ENCODE peak calls at places on chromosome 22, in seven cellular contexts. One of them, this sample, is unnamed.

GRCh38 chr22:42282252-42282942 is 11.9 kb upstream of the TCF20 start:
- DNase-seq in pons: no peak
- DNase-seq in T follicular helper cell: no peak
- DNase-seq in NCI-H1092: no peak
- DNase-seq in ascending aorta: no peak
- DNase-seq in RPMI8226: no peak
- DNase-seq in AG09309: no peak
- DNase-seq in this sample: no peak

GRCh38 chr22:23357028-23357427 is 176.7 kb downstream of the BCR start:
- DNase-seq in pons: no peak
- DNase-seq in NCI-H1092: no peak
- DNase-seq in AG09309: no peak
- DNase-seq in RPMI8226: no peak
- DNase-seq in ascending aorta: no peak
- DNase-seq in T follicular helper cell: no peak
- DNase-seq in this sample: no peak

GRCh38 chr22:47149976-47150375 is 387.5 kb downstream of the TBC1D22A start:
- DNase-seq in NCI-H1092: no peak
- DNase-seq in T follicular helper cell: no peak
- DNase-seq in ascending aorta: no peak
- DNase-seq in AG09309: no peak
- DNase-seq in RPMI8226: no peak
- DNase-seq in pons: no peak
- DNase-seq in this sample: no peak

GRCh38 chr22:43944670-43945430 is 10.4 kb upstream of the SAMM50 start:
- DNase-seq in AG09309: no peak
- DNase-seq in pons: no peak
- DNase-seq in RPMI8226: no peak
- DNase-seq in T follicular helper cell: no peak
- DNase-seq in ascending aorta: no peak
- DNase-seq in NCI-H1092: no peak
- DNase-seq in this sample: no peak

GRCh38 chr22:20944042-20944441 is 23.0 kb upstream of the AIFM3 start:
- DNase-seq in AG09309: no peak
- DNase-seq in pons: no peak
- DNase-seq in ascending aorta: no peak
- DNase-seq in RPMI8226: no peak
- DNase-seq in T follicular helper cell: no peak
- DNase-seq in NCI-H1092: no peak
- DNase-seq in this sample: no peak

GRCh38 chr22:31620756-31621480 is 41.1 kb downstream of the PISD start:
- DNase-seq in ascending aorta: no peak
- DNase-seq in RPMI8226: no peak
- DNase-seq in pons: no peak
- DNase-seq in T follicular helper cell: no peak
- DNase-seq in NCI-H1092: no peak
- DNase-seq in AG09309: no peak
- DNase-seq in this sample: no peak

GRCh38 chr22:20549232-20549841 is 41.9 kb downstream of the MED15 start:
- DNase-seq in RPMI8226: no peak
- DNase-seq in AG09309: no peak
- DNase-seq in NCI-H1092: no peak
- DNase-seq in ascending aorta: no peak
- DNase-seq in pons: no peak
- DNase-seq in T follicular helper cell: peak; percentile 62
- DNase-seq in this sample: no peak

GRCh38 chr22:21042978-21043855 is 2.5 kb upstream of the LRRC74B start:
- DNase-seq in ascending aorta: no peak
- DNase-seq in AG09309: no peak
- DNase-seq in RPMI8226: peak; percentile 34
- DNase-seq in NCI-H1092: no peak
- DNase-seq in pons: no peak
- DNase-seq in T follicular helper cell: no peak
- DNase-seq in this sample: no peak

GRCh38 chr22:26573026-26573662 is 16.8 kb downstream of the TPST2 start:
- DNase-seq in RPMI8226: no peak
- DNase-seq in T follicular helper cell: no peak
- DNase-seq in pons: peak; percentile 72
- DNase-seq in AG09309: peak; percentile 38
- DNase-seq in NCI-H1092: no peak
- DNase-seq in ascending aorta: peak; percentile 69
- DNase-seq in this sample: no peak

GRCh38 chr22:45893516-45893915 is 83.4 kb downstream of the WNT7B start:
- DNase-seq in T follicular helper cell: no peak
- DNase-seq in pons: no peak
- DNase-seq in NCI-H1092: no peak
- DNase-seq in ascending aorta: no peak
- DNase-seq in RPMI8226: peak; percentile 87
- DNase-seq in AG09309: no peak
- DNase-seq in this sample: no peak

GRCh38 chr22:42670921-42671709 is 21.9 kb upstream of the CYB5R3 start:
- DNase-seq in pons: no peak
- DNase-seq in AG09309: no peak
- DNase-seq in RPMI8226: no peak
- DNase-seq in NCI-H1092: no peak
- DNase-seq in T follicular helper cell: no peak
- DNase-seq in ascending aorta: no peak
- DNase-seq in this sample: no peak

GRCh38 chr22:48734961-48735360 is 1092.7 kb downstream of the BRD1 start:
- DNase-seq in NCI-H1092: no peak
- DNase-seq in ascending aorta: no peak
- DNase-seq in T follicular helper cell: no peak
- DNase-seq in AG09309: no peak
- DNase-seq in pons: no peak
- DNase-seq in RPMI8226: no peak
- DNase-seq in this sample: no peak

GRCh38 chr22:17847360-17848078 is 73.2 kb upstream of the BID start:
- DNase-seq in ascending aorta: no peak
- DNase-seq in RPMI8226: no peak
- DNase-seq in AG09309: no peak
- DNase-seq in NCI-H1092: no peak
- DNase-seq in T follicular helper cell: no peak
- DNase-seq in pons: no peak
- DNase-seq in this sample: no peak